ENCODE peak calls at places on chromosome 16, in eight cellular contexts. P is substantia nigra, V is endodermal cell, D is myocyte, M is prostate gland, A is MV-4-11, H is upper lobe of right lung, O is ELR. U is an unnamed sample.

GRCh38 chr16:9340402-9341095 is 249.1 kb downstream of the HAPSTR1 start:
- DNase-seq in P (no peak), V (no peak), D (no peak), M (no peak), A (no peak), H (no peak), O (no peak), U (no peak)

GRCh38 chr16:19114359-19115147 is 789 bp downstream of the ITPRIPL2 start:
- DNase-seq in P (peak), V (peak), D (peak), M (peak), A (no peak), H (peak), O (peak), U (peak)

GRCh38 chr16:12377497-12377896 is 401.0 kb downstream of the SNX29 start:
- DNase-seq in P (no peak), V (no peak), D (no peak), M (no peak), A (no peak), H (no peak), O (no peak), U (no peak)

GRCh38 chr16:82368041-82368440 is 198.0 kb upstream of the MPHOSPH6 start:
- DNase-seq in P (peak), V (peak), D (peak), M (peak), A (no peak), H (no peak), O (peak), U (no peak)

GRCh38 chr16:53992057-53992378 is 288.1 kb downstream of the FTO start:
- DNase-seq in P (no peak), V (no peak), D (no peak), M (no peak), A (no peak), H (no peak), O (no peak), U (no peak)

GRCh38 chr16:86344881-86345280 is 165.4 kb upstream of the FOXF1 start:
- DNase-seq in P (no peak), V (no peak), D (no peak), M (no peak), A (no peak), H (no peak), O (no peak), U (no peak)

GRCh38 chr16:3112881-3113574 is 642 bp downstream of the ZNF205 start:
- DNase-seq in P (no peak), V (no peak), D (peak), M (no peak), A (no peak), H (no peak), O (peak), U (no peak)

GRCh38 chr16:88045820-88046303 is 94.6 kb downstream of the BANP start:
- DNase-seq in P (no peak), V (no peak), D (no peak), M (no peak), A (peak), H (no peak), O (no peak), U (peak)

GRCh38 chr16:58492066-58492465 is 7.9 kb upstream of the NDRG4 start:
- DNase-seq in P (no peak), V (no peak), D (peak), M (no peak), A (no peak), H (peak), O (no peak), U (no peak)

GRCh38 chr16:27764427-27764826 is 214.5 kb downstream of the KATNIP start:
- DNase-seq in P (no peak), V (no peak), D (no peak), M (no peak), A (no peak), H (no peak), O (no peak), U (no peak)

GRCh38 chr16:24900230-24900629 is 54.5 kb downstream of the SLC5A11 start:
- DNase-seq in P (no peak), V (peak), D (peak), M (no peak), A (no peak), H (no peak), O (no peak), U (no peak)

U was measured in GM06990.